ENCODE peak calls at places on chromosomes 4 and X, in ten cellular contexts. Q is GM12878; V is psoas muscle; H is omental fat pad; E is ELF-1; L is choroid plexus epithelial cell; K is activated CD8-positive, alpha-beta memory T cell treated with anti-CD3 and anti-CD28 coated beads for 4 hours; F is activated naive CD8-positive, alpha-beta T cell treated with anti-CD3 and anti-CD28 coated beads, Interleukin-2, amount 50 U/mL, for 24 hours; O is WTC11; T is cardiac fibroblast. U is an unnamed sample.

GRCh38 chr4:2962099-2962455 is 1.1 kb downstream of the NOP14 start:
- DNase-seq in F (peak), V (no peak), O (no peak), E (peak), H (no peak), L (no peak), Q (no peak), T (no peak), K (no peak), U (no peak)

GRCh38 chr4:150178161-150178560 is 99.9 kb downstream of the DCLK2 start:
- DNase-seq in E (no peak), K (no peak), H (no peak), Q (no peak), V (no peak), O (no peak), T (peak), L (peak), F (no peak), U (no peak)

GRCh38 chr4:101795704-101796103 is 5.2 kb downstream of the BANK1 start:
- DNase-seq in F (no peak), E (no peak), H (no peak), O (no peak), K (no peak), L (no peak), T (no peak), V (no peak), Q (no peak), U (no peak)

GRCh38 chrX:69016220-69016941 is 148.9 kb downstream of the PJA1 start:
- DNase-seq in V (no peak), K (no peak), F (no peak), T (no peak), L (no peak), Q (no peak), O (no peak), E (no peak), H (no peak), U (no peak)

GRCh38 chr4:7811536-7812190 is 128.0 kb downstream of the AFAP1 start:
- DNase-seq in H (no peak), O (no peak), V (peak), L (no peak), K (no peak), T (peak), E (peak), Q (no peak), F (no peak), U (no peak)

GRCh38 chr4:142683503-142683902 is 162.6 kb downstream of the INPP4B start:
- DNase-seq in T (no peak), O (no peak), Q (no peak), V (no peak), K (no peak), H (no peak), F (no peak), L (no peak), E (no peak), U (no peak)

GRCh38 chr4:86898562-86898961 is 6.3 kb upstream of the C4orf36 start:
- DNase-seq in F (no peak), K (no peak), O (no peak), T (peak), L (peak), V (no peak), Q (no peak), E (peak), H (no peak), U (no peak)

GRCh38 chr4:40190880-40191815 is 5.7 kb upstream of the RHOH start:
- DNase-seq in T (no peak), V (no peak), Q (no peak), E (no peak), O (no peak), F (no peak), H (no peak), K (no peak), L (no peak), U (no peak)

GRCh38 chr4:992297-993110 is 700 bp downstream of the SLC26A1 start:
- DNase-seq in O (no peak), E (peak), K (no peak), F (no peak), H (no peak), L (peak), Q (no peak), T (no peak), V (no peak), U (no peak)

GRCh38 chrX:14398725-14399124 is 130.6 kb upstream of the GLRA2 start:
- DNase-seq in L (peak), O (no peak), V (no peak), F (no peak), H (no peak), T (no peak), E (no peak), K (no peak), Q (no peak), U (no peak)

GRCh38 chrX:57528670-57529255 is 63.0 kb upstream of the ZXDB start:
- DNase-seq in K (no peak), H (no peak), E (peak), L (peak), T (peak), V (no peak), F (peak), Q (no peak), O (peak), U (peak)